ENCODE peak calls at places on chromosomes 7 and 10, in ten cellular contexts. Z is PC-9; Q is psoas muscle; D is uterus; L is CD8-positive, alpha-beta memory T cell; E is MM.1S; W is mesendoderm; K is heart left ventricle; A is aorta; Y is iPS DF 6.9. J is an unnamed sample. For H3K36me3 and H3K27me3, the result is how much of the 10 kb centered on the place peaks cover.

GRCh38 chr7:95758187-95758586 is 14.2 kb upstream of the DYNC1I1 start:
- DNase-seq in Z (no peak), Q (no peak), D (no peak), L (no peak), E (no peak), W (no peak), K (no peak), A (no peak), Y (no peak), J (no peak)

GRCh38 chr7:2373124-2373556 is 18.5 kb downstream of the EIF3B start:
- DNase-seq in Z (no peak), Q (no peak), D (no peak), L (no peak), E (no peak), W (no peak), K (no peak), A (no peak), Y (no peak), J (no peak)

GRCh38 chr10:71468363-71469094 is 71.8 kb downstream of the CDH23 start:
- DNase-seq in Z (no peak), Q (no peak), D (no peak), L (no peak), E (no peak), W (no peak), K (no peak), A (peak), Y (no peak), J (peak)

GRCh38 chr7:156626220-156626895 is 14.2 kb upstream of the RNF32 start:
- DNase-seq in Z (no peak), Q (no peak), D (no peak), L (no peak), E (no peak), W (no peak), K (no peak), A (no peak), Y (no peak), J (no peak)

GRCh38 chr7:29091121-29091601 is 55.2 kb downstream of the CPVL start:
- DNase-seq in Z (no peak), Q (peak), D (peak), L (no peak), E (no peak), W (peak), K (peak), A (no peak), Y (no peak), J (no peak)

GRCh38 chr7:107109955-107110354 is 58.8 kb upstream of the HBP1 start:
- DNase-seq in Z (no peak), Q (no peak), D (no peak), L (no peak), E (no peak), W (no peak), K (no peak), A (no peak), Y (no peak), J (no peak)

GRCh38 chr7:495326-495725 is 24.3 kb downstream of the PDGFA start:
- DNase-seq in Z (no peak), Q (peak), D (no peak), L (no peak), E (no peak), W (no peak), K (no peak), A (peak), Y (no peak), J (peak)

GRCh38 chr7:1931248-1931950 is 261.3 kb downstream of the ELFN1 start:
- DNase-seq in Z (no peak), Q (no peak), D (no peak), L (no peak), E (no peak), W (no peak), K (no peak), A (no peak), Y (no peak), J (no peak)

GRCh38 chr7:116249969-116250553 is 39.7 kb downstream of the TES start:
- DNase-seq in Z (peak), Q (no peak), D (no peak), L (no peak), E (peak), W (peak), K (no peak), A (no peak), Y (peak), J (no peak)

GRCh38 chr7:43847496-43847895 is 21.8 kb downstream of the MRPS24 start:
- DNase-seq in Z (no peak), Q (no peak), D (no peak), L (no peak), E (no peak), W (no peak), K (no peak), A (no peak), Y (no peak), J (no peak)

DNA sequence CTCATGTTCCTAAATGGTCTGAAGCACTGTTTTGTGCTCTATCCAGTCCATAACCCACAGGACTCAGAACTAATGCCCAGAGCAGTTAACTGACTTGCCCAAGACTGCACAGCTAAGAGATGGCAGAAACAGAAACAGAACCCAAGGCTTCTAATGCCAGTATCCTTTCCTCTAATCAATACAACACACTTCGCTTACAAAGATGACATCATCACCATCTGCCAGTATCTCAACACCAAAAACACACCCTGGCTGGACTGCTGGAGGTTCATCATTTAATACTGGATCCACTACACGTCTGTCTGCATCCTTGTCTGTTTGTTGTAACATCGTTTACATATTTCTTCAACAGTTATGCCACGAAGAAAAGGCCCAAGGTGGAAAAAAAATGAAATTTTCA is 165.3 kb downstream of the SFMBT2 start:
- DNase-seq in Z (no peak), Q (no peak), D (no peak), L (no peak), E (no peak), W (no peak), K (no peak), A (no peak), Y (no peak), J (no peak)
- H3K36me3 ChIP-seq in Z (under half), Q (under half), D (under half), L (under half), E (under half), W (under half), K (under half), A (under half), Y (under half), J (under half)

GRCh38 chr7:71984348-71984747 is 427.8 kb downstream of the CALN1 start:
- DNase-seq in Z (no peak), Q (no peak), D (no peak), L (no peak), E (no peak), W (no peak), K (no peak), A (no peak), Y (no peak), J (no peak)

GRCh38 chr7:71982847-71983246 is 429.3 kb downstream of the CALN1 start:
- DNase-seq in Z (no peak), Q (no peak), D (no peak), L (no peak), E (peak), W (peak), K (no peak), A (no peak), Y (no peak), J (no peak)

GRCh38 chr7:71987200-71987767 is 424.9 kb downstream of the CALN1 start:
- DNase-seq in Z (no peak), Q (no peak), D (no peak), L (no peak), E (no peak), W (peak), K (no peak), A (no peak), Y (no peak), J (no peak)

GRCh38 chr7:71990138-71990462 is 422.0 kb downstream of the CALN1 start:
- DNase-seq in Z (no peak), Q (no peak), D (no peak), L (no peak), E (no peak), W (no peak), K (no peak), A (no peak), Y (no peak), J (no peak)

DNA sequence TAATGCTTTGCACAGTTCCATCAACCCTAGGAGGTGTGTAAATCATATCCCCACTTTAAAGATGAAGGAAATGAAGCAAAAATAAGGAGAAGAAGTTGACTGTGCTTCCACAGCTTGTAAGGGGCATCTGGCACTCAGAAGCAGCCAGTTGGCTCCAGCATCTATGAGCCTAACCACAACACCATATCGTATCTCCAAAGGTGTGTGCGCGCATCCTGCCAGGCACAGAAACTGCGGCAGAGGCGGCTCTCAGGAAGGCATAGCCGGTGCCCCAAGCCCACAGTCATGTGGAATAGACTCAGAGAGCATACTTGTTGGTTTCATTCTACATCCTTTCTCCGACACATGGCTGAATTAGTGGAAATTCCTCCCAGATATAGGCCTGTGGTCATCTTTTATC is 424.0 kb downstream of the CALN1 start:
- DNase-seq in Z (no peak), Q (no peak), D (no peak), L (no peak), E (no peak), W (no peak), K (no peak), A (no peak), Y (no peak), J (no peak)
- H3K27me3 ChIP-seq in Z (under half), Q (under half), D (under half), L (under half), E (under half), W (under half), K (under half), A (under half), Y (under half), J (under half)

DNA sequence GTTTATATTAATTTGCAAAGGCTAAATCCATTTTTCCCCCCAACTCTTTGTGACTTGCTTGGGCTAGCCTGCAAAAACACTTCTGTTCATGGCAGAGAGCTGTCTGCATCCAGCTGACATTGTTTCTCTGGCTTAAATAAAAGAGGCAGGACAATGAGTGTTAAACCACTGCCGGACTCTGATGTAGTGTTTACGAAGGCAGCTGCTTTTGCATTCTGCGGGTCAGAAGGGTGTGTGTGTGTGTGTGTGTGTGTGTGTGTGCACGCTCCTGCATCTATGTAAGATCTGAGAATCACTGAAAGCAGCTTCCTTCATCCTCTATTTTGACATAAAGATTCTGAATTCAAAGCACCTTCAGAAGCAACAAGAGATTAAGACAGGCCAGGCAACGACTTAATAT is 28.3 kb downstream of the NRP1 start:
- DNase-seq in Z (no peak), Q (no peak), D (no peak), L (no peak), E (no peak), W (no peak), K (no peak), A (no peak), Y (no peak), J (no peak)
- H3K36me3 ChIP-seq in Z (under half), Q (under half), D (under half), L (under half), E (under half), W (under half), K (under half), A (under half), Y (under half), J (under half)

GRCh38 chr10:99551158-99551557 is 18.4 kb downstream of the NKX2-3 start:
- DNase-seq in Z (no peak), Q (no peak), D (no peak), L (no peak), E (peak), W (peak), K (no peak), A (no peak), Y (no peak), J (no peak)

GRCh38 chr10:99544322-99544721 is 11.6 kb downstream of the NKX2-3 start:
- DNase-seq in Z (no peak), Q (no peak), D (no peak), L (no peak), E (no peak), W (no peak), K (no peak), A (no peak), Y (no peak), J (no peak)

GRCh38 chr10:99551616-99552015 is 18.9 kb downstream of the NKX2-3 start:
- DNase-seq in Z (no peak), Q (no peak), D (no peak), L (no peak), E (no peak), W (no peak), K (no peak), A (no peak), Y (no peak), J (no peak)

DNA sequence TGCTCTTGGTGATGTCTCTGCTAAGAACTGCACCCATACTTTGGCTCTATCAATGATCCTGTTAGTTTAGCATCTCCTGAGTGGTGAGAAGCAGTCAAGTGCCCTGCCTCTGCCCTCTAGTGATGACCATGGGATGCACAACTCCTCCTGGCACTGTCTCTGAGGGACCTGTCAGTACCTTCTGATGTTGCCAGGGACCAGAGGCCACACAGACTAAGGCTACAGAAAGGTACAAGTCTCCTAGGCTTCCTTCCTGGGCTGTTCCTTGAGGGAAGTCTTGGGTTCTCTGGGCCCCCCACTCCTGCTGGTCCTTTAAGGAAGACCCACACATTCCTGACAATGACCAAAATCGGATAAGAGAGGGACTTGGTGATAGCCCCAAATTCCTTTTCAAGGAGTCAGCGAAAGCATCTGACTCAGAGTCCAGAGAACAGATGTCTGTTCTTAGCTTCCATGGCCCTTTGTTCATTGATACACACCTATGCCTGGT is 15.3 kb downstream of the NKX2-3 start:
- DNase-seq in Z (peak), Q (no peak), D (no peak), L (no peak), E (peak), W (peak), K (no peak), A (no peak), Y (no peak), J (no peak)
- H3K27me3 ChIP-seq in Z (under half), Q (half or more), D (under half), L (under half), E (under half), W (under half), K (under half), A (under half), Y (under half), J (half or more)

GRCh38 chr7:139403601-139404000 is 43.9 kb downstream of the LUC7L2 start:
- DNase-seq in Z (peak), Q (no peak), D (no peak), L (no peak), E (no peak), W (no peak), K (no peak), A (no peak), Y (no peak), J (no peak)

GRCh38 chr7:139407555-139407954 is 47.9 kb downstream of the LUC7L2 start:
- DNase-seq in Z (no peak), Q (no peak), D (no peak), L (no peak), E (no peak), W (no peak), K (no peak), A (no peak), Y (no peak), J (no peak)
- H3K36me3 ChIP-seq in Z (half or more), Q (half or more), D (under half), L (half or more), E (half or more), W (under half), K (under half), A (under half), Y (under half), J (half or more)

GRCh38 chr7:151923097-151923876 is 33.0 kb upstream of the GALNTL5 start:
- DNase-seq in Z (no peak), Q (no peak), D (no peak), L (no peak), E (no peak), W (no peak), K (peak), A (peak), Y (no peak), J (peak)
- H3K27me3 ChIP-seq in Z (under half), Q (under half), D (under half), L (under half), E (under half), W (under half), K (under half), A (under half), Y (under half), J (under half)

GRCh38 chr7:5315761-5316160 is 33.0 kb downstream of the SLC29A4 start:
- DNase-seq in Z (no peak), Q (no peak), D (no peak), L (no peak), E (no peak), W (no peak), K (no peak), A (no peak), Y (no peak), J (no peak)
- H3K36me3 ChIP-seq in Z (under half), Q (half or more), D (under half), L (under half), E (under half), W (under half), K (under half), A (under half), Y (under half), J (half or more)

GRCh38 chr10:93599778-93600177 is 1.3 kb downstream of the RBP4 start:
- DNase-seq in Z (no peak), Q (no peak), D (no peak), L (no peak), E (no peak), W (no peak), K (no peak), A (no peak), Y (no peak), J (no peak)
- H3K27me3 ChIP-seq in Z (under half), Q (under half), D (under half), L (under half), E (under half), W (under half), K (under half), A (under half), Y (under half), J (under half)

DNA sequence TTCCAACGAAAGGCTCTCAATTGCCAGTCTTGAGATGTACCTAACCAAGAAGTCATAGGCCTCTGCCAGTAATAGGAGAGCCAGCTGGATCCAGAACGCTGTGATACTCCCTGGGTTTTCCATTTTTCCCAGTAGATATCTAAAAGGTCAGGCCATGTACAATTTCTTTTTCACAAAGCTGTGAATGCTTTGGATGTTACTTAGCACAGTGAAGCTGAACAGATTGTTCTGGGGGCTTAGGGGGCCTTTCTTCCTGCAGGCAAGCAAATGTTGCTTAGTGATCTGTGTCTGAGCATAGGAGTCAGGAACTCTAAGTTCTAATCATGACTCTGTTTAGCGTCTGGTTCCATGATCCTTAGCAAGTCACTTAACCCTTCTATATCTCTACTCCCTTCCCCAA is 86.5 kb downstream of the ARMH3 start:
- DNase-seq in Z (no peak), Q (no peak), D (no peak), L (no peak), E (no peak), W (no peak), K (no peak), A (no peak), Y (no peak), J (no peak)
- H3K36me3 ChIP-seq in Z (under half), Q (half or more), D (under half), L (under half), E (under half), W (under half), K (under half), A (under half), Y (under half), J (half or more)